ENCODE peak calls at places on chromosomes 2 and 18, in seven cellular contexts. V is sigmoid colon, P is adrenal gland, S is transverse colon, O is Peyer's patch, I is esophagus squamous epithelium, N is GM12878. A is an unnamed sample.

GRCh38 chr2:205680067-205680466 is 2.2 kb upstream of the NRP2 start:
- DNase-seq in N (no peak), I (no peak), V (peak; percentile 77), S (peak; percentile 53), P (peak; percentile 64), O (peak; percentile 74), A (peak; percentile 92)

GRCh38 chr18:63936156-63936931 is 12.8 kb upstream of the HMSD start:
- DNase-seq in S (peak; percentile 83), N (peak; percentile 67), O (peak; percentile 92), V (peak; percentile 88), P (peak; percentile 67), I (peak; percentile 48), A (peak; percentile 94)

GRCh38 chr2:80303825-80304521 is 579 bp downstream of the LRRTM1 start:
- DNase-seq in O (no peak), I (no peak), N (no peak), V (no peak), P (no peak), S (no peak), A (no peak)

GRCh38 chr2:12253167-12253778 is 463.5 kb upstream of the TRIB2 start:
- DNase-seq in N (no peak), V (no peak), S (no peak), P (no peak), I (no peak), O (no peak), A (no peak)

GRCh38 chr2:211766689-211767088 is 771.9 kb downstream of the ERBB4 start:
- DNase-seq in I (no peak), S (peak; percentile 61), V (no peak), P (no peak), O (peak; percentile 49), N (no peak), A (no peak)

GRCh38 chr2:37367984-37368383 is 23.6 kb downstream of the QPCT start:
- DNase-seq in P (no peak), O (no peak), I (no peak), V (no peak), N (no peak), S (no peak), A (peak; percentile 2)

GRCh38 chr2:2714413-2714812 is 383.3 kb upstream of the MYT1L start:
- DNase-seq in P (no peak), S (no peak), N (no peak), I (no peak), O (no peak), V (no peak), A (no peak)

GRCh38 chr2:36949845-36950244 is 16.5 kb downstream of the STRN start:
- DNase-seq in O (no peak), I (no peak), N (no peak), P (no peak), S (no peak), V (no peak), A (no peak)

GRCh38 chr2:148132400-148132799 is 111.5 kb downstream of the MBD5 start:
- DNase-seq in P (no peak), O (no peak), N (no peak), I (no peak), S (no peak), V (no peak), A (no peak)

GRCh38 chr18:68742206-68742605 is 27.3 kb upstream of the TMX3 start:
- DNase-seq in V (no peak), P (no peak), N (no peak), S (no peak), I (no peak), O (no peak), A (no peak)

GRCh38 chr2:109356251-109357035 is 227.4 kb downstream of the SH3RF3 start:
- DNase-seq in S (no peak), N (no peak), P (no peak), O (no peak), I (no peak), V (peak; percentile 34), A (no peak)

GRCh38 chr2:217943379-217944321 is 59.1 kb downstream of the TNS1 start:
- DNase-seq in P (peak; percentile 85), S (peak; percentile 75), V (peak; percentile 96), I (no peak), N (no peak), O (peak; percentile 68), A (no peak)

GRCh38 chr2:212736327-212736726 is 197.7 kb upstream of the ERBB4 start:
- DNase-seq in N (no peak), P (no peak), I (no peak), S (no peak), V (no peak), O (no peak), A (no peak)

GRCh38 chr2:157837851-157838441 is 38.2 kb downstream of the ACVR1 start:
- DNase-seq in P (peak; percentile 61), V (peak; percentile 72), O (peak; percentile 50), I (no peak), S (peak; percentile 14), N (no peak), A (peak; percentile 57)

GRCh38 chr2:222319576-222320440 is 21.0 kb upstream of the PAX3 start:
- DNase-seq in I (no peak), N (no peak), S (no peak), V (no peak), P (peak; percentile 29), O (peak; percentile 55), A (no peak)

GRCh38 chr2:97267411-97268074 is 154.6 kb downstream of the ANKRD36 start:
- DNase-seq in S (peak; percentile 6), O (peak; percentile 45), V (peak; percentile 65), P (peak; percentile 13), I (no peak), N (no peak), A (peak; percentile 91)

DNA sequence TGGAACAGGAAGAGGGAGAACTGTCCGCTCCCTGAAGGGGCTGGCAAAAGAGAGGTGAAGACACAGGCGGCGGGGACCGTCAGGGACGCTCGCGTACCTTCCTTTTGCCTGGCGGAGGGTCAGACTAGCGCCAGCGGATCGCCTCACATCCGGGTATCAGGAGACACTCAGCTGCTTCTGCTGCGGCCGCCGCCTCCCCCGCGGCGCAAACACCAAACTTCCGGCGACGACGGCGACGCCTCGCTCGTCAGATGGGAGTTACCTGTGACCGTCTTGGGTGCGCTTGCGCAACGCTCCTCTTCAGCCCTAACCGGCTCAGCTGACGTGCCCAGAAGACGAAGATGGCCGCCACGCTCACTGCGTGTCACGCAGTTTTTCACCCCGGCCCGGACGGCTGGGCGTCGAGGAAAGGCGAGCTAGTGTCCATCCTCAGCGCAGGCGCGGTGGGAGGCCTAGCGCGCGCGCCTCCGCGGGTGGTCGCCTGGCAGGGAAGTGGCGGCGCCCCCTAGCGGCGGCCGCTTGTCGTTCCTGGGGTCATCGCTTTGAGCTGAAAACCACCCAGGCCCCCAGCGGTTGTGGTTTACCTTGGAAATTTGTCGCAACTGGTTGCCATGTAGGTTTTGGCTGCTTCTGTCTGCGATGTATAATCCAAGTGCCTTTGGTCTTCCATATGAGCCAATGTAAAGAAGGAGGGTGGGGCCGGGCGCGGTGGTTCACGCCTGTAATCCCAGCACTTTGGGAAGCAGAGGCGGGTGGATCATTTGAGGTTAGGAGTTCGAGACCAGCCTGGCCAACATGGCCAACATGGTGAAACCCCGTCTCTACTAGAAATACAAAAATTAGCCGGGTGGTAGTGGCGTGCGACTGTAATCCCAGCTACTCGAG is at the start of gene ESCO1:
- DNase-seq in S (peak; percentile 97), N (peak; percentile 95), I (peak; percentile 73), O (peak; percentile 98), P (peak; percentile 98), V (peak; percentile 99), A (peak; percentile 98)
- H3K27ac ChIP-seq in S (peak within 1 kb of the TSS; percentile 99), N (peak within 1 kb of the TSS; percentile 90), I (peak within 1 kb of the TSS; percentile 100), O (peak within 1 kb of the TSS; percentile 99), P (peak within 1 kb of the TSS; percentile 100), V (peak within 1 kb of the TSS; percentile 93), A (peak within 1 kb of the TSS; percentile 93)

GRCh38 chr18:36067118-36067957 is at the start of gene RPRD1A:
- DNase-seq in P (peak; percentile 96), O (peak; percentile 99), I (peak; percentile 83), S (peak; percentile 99), N (peak; percentile 81), V (peak; percentile 98), A (peak; percentile 99)
- TF ChIP-seq POLR2A in P (peak; percentile 78), O (peak; percentile 64), I (peak; percentile 43), S (peak; percentile 62), N (peak; percentile 91), V (peak; percentile 37), A (peak; percentile 39)

GRCh38 chr2:85444629-85445028 is 26.1 kb downstream of the SH2D6 start:
- DNase-seq in P (no peak), S (no peak), I (no peak), V (no peak), N (no peak), O (no peak), A (no peak)

GRCh38 chr2:85445316-85446295 is 27.1 kb downstream of the SH2D6 start:
- DNase-seq in S (no peak), N (no peak), I (no peak), V (peak; percentile 88), O (no peak), P (peak; percentile 82), A (no peak)

GRCh38 chr2:85448840-85449588 is 30.5 kb downstream of the SH2D6 start:
- DNase-seq in S (no peak), I (no peak), V (no peak), P (peak; percentile 67), O (no peak), N (no peak), A (no peak)

GRCh38 chr2:85447222-85447585 is 28.7 kb downstream of the SH2D6 start:
- DNase-seq in O (no peak), S (no peak), V (no peak), N (no peak), I (no peak), P (no peak), A (no peak)

DNA sequence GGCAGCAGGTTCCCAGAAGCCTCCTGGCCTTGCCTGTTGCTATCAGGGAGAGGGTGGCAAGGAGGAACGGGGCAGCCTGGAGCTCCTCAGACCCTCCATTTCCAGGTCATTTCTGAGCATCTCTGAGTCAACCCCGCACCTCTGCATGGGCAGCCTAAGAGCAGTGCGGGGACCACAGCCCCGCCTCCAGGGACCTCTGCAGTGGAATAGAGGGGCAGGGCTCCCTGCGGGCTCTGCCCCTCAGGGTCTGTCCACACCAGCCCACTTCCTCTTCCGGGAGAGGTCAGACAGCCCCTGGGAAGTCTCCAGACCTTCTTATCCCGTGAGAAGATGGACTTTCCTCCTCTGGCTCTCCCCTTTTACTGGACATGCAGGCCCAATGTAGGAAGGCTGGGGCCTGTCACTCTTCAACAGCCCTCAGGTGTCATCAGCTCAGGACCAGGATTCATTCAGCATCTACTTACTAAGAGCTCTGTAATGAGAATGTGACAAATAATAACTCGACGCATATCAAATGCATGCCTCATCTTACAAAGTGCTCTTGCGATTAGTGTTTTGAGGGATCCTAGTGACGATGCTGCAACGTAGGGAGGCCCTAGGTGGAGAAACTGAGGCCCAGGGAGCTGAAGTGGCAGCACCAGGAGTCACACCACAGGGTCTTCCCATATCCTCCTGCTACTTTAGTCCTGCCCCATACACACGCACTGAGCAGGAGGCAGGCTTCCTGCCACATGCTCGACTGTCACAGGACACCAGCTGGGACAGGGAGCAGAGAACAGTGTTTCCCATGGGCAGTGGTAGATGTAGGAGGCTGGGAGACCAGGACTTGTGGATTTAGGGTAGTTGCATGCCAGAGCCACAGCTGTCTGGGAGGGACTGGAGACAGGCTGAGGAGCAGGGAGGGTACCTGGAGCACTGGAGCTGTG is 28.0 kb downstream of the SH2D6 start:
- DNase-seq in O (no peak), V (no peak), P (no peak), S (no peak), N (no peak), I (no peak), A (no peak)
- H3K27ac ChIP-seq in O (no peak overlapping the region), V (peak overlapping the region; percentile 83), P (peak overlapping the region; percentile 90), S (peak overlapping the region; percentile 58), N (no peak overlapping the region), I (peak overlapping the region; percentile 81), A (peak overlapping the region; percentile 78)

GRCh38 chr2:10019174-10019971 is 24.0 kb upstream of the KLF11 start:
- DNase-seq in S (no peak), P (no peak), O (no peak), V (no peak), N (no peak), I (no peak), A (no peak)
- TF ChIP-seq POLR2A in S (no peak), P (no peak), O (no peak), V (no peak), N (no peak), I (peak; percentile 11), A (no peak)

GRCh38 chr2:69742170-69742952 is 427 bp downstream of the ANXA4 start:
- DNase-seq in P (no peak), S (no peak), I (no peak), N (no peak), O (no peak), V (peak; percentile 68), A (no peak)
- H3K27ac ChIP-seq in P (peak overlapping the region; percentile 90), S (peak overlapping the region; percentile 91), I (peak overlapping the region; percentile 99), N (peak overlapping the region; percentile 95), O (peak overlapping the region; percentile 92), V (peak overlapping the region; percentile 95), A (peak overlapping the region; percentile 90)

A was measured in esophagus muscularis mucosa.